ENCODE peak calls at places on chromosomes 16 and 17, in nine cellular contexts. R, J, I, T, D, F, K, A and Y are unnamed samples. For H3K27me3, the result is how much of the 10 kb centered on the place peaks cover.

GRCh38 chr16:1102921-1103648 is 7.0 kb upstream of the C1QTNF8 start:
- DNase-seq in K (no peak), D (peak), A (peak), I (peak), R (no peak), T (peak), J (no peak), F (peak), Y (no peak)

GRCh38 chr16:80803341-80804060 is 897 bp downstream of the CDYL2 start:
- DNase-seq in D (peak), T (peak), A (peak), F (peak), J (no peak), K (no peak), I (peak), R (no peak), Y (no peak)

GRCh38 chr16:17532338-17532995 is 61.7 kb upstream of the XYLT1 start:
- DNase-seq in F (no peak), A (no peak), K (no peak), R (no peak), I (no peak), T (no peak), D (no peak), J (no peak), Y (no peak)

GRCh38 chr16:11361043-11361442 is 15.8 kb downstream of the RMI2 start:
- DNase-seq in I (no peak), K (no peak), R (no peak), D (no peak), T (no peak), F (no peak), J (no peak), A (no peak), Y (no peak)

GRCh38 chr16:88730632-88731607 is 24.6 kb downstream of the CTU2 start:
- DNase-seq in T (no peak), K (no peak), I (no peak), A (no peak), R (no peak), F (no peak), D (no peak), J (no peak), Y (no peak)

GRCh38 chr16:48583075-48584065 is 26.6 kb downstream of the N4BP1 start:
- DNase-seq in A (no peak), K (no peak), D (no peak), J (no peak), T (no peak), I (no peak), R (no peak), F (no peak), Y (no peak)

GRCh38 chr17:79050591-79050990 is 24.0 kb upstream of the ENGASE start:
- DNase-seq in R (no peak), I (no peak), J (peak), T (no peak), D (no peak), F (no peak), K (no peak), A (no peak), Y (no peak)

GRCh38 chr16:89199241-89200123 is 855 bp downstream of the SLC22A31 start:
- DNase-seq in J (no peak), F (no peak), D (no peak), K (no peak), R (no peak), A (no peak), T (no peak), I (no peak), Y (no peak)

GRCh38 chr17:42751628-42752027 is 6.8 kb upstream of the EZH1 start:
- DNase-seq in D (no peak), I (no peak), K (no peak), F (no peak), T (no peak), R (no peak), A (no peak), J (no peak), Y (no peak)

GRCh38 chr16:75116081-75116910 is at the start of gene LDHD:
- DNase-seq in T (peak), D (peak), K (peak), R (no peak), I (peak), J (peak), A (peak), F (peak), Y (peak)

GRCh38 chr16:89721644-89722391 is 481 bp downstream of the ZNF276 start:
- DNase-seq in R (no peak), F (peak), K (no peak), D (peak), T (peak), I (peak), A (peak), J (no peak), Y (no peak)

GRCh38 chr17:47918003-47918402 is 22.0 kb downstream of the SP2 start:
- DNase-seq in R (no peak), T (no peak), K (no peak), I (no peak), J (no peak), D (no peak), F (no peak), A (no peak), Y (no peak)

GRCh38 chr16:65410801-65411200 is 288.9 kb upstream of the CDH11 start:
- DNase-seq in F (no peak), K (no peak), I (no peak), D (no peak), A (no peak), R (no peak), J (no peak), T (no peak), Y (no peak)

GRCh38 chr16:84176192-84177053 is 10.4 kb downstream of the TAF1C start:
- DNase-seq in F (no peak), T (no peak), A (no peak), I (no peak), R (no peak), J (no peak), K (peak), D (no peak), Y (no peak)

GRCh38 chr17:82690786-82691489 is 7.6 kb downstream of the RAB40B start:
- DNase-seq in R (no peak), K (no peak), F (no peak), A (no peak), J (no peak), I (no peak), T (no peak), D (no peak), Y (no peak)

GRCh38 chr17:65198653-65199382 is 61.6 kb downstream of the RGS9 start:
- DNase-seq in J (no peak), I (peak), K (peak), D (peak), A (no peak), R (no peak), F (peak), T (no peak), Y (peak)

GRCh38 chr16:58543685-58544084 is 28.4 kb downstream of the SETD6 start:
- DNase-seq in J (no peak), I (no peak), R (no peak), D (no peak), T (no peak), A (no peak), K (no peak), F (no peak), Y (no peak)

GRCh38 chr16:720507-720989 is 398 bp upstream of the ANTKMT start:
- DNase-seq in D (peak), J (peak), F (peak), R (no peak), I (no peak), A (no peak), T (peak), K (no peak), Y (no peak)

GRCh38 chr16:73768786-73769203 is 527.8 kb upstream of the PSMD7 start:
- DNase-seq in T (no peak), R (no peak), D (no peak), K (no peak), A (no peak), I (no peak), J (no peak), F (no peak), Y (no peak)

GRCh38 chr17:72719582-72720493 is 372.6 kb downstream of the SLC39A11 start:
- DNase-seq in F (no peak), T (peak), R (no peak), A (no peak), D (no peak), J (no peak), I (no peak), K (no peak), Y (no peak)

GRCh38 chr17:38982858-38983746 is 15.9 kb upstream of the FBXO47 start:
- DNase-seq in J (peak), I (peak), A (peak), R (no peak), F (peak), T (peak), K (peak), D (peak), Y (no peak)

GRCh38 chr16:19837984-19838707 is 46.5 kb downstream of the GPRC5B start:
- DNase-seq in F (peak), K (no peak), I (no peak), R (no peak), A (no peak), D (no peak), T (no peak), J (no peak), Y (no peak)

GRCh38 chr16:66590322-66590721 is 11.1 kb downstream of the CMTM2 start:
- DNase-seq in F (no peak), D (no peak), I (no peak), R (no peak), T (no peak), K (no peak), A (no peak), J (no peak), Y (no peak)

GRCh38 chr16:82108774-82109173 is 61.2 kb downstream of the MPHOSPH6 start:
- DNase-seq in I (no peak), R (no peak), T (no peak), D (no peak), F (no peak), A (no peak), K (no peak), J (no peak), Y (no peak)

GRCh38 chr17:72934927-72935326 is 157.6 kb downstream of the SLC39A11 start:
- DNase-seq in F (no peak), I (no peak), T (no peak), R (no peak), A (no peak), K (no peak), D (no peak), J (no peak), Y (no peak)

GRCh38 chr16:49456763-49457162 is 83.2 kb downstream of the C16orf78 start:
- DNase-seq in D (no peak), J (peak), T (no peak), A (peak), R (no peak), K (no peak), F (no peak), I (no peak), Y (no peak)

GRCh38 chr17:40730974-40731373 is 24.2 kb downstream of the KRT25 start:
- DNase-seq in A (no peak), J (no peak), R (no peak), T (no peak), I (no peak), F (no peak), D (no peak), K (no peak), Y (no peak)
- H3K27me3 ChIP-seq in A (under half), J (under half), R (under half), T (under half), I (under half), F (under half), D (under half), K (under half), Y (under half)

GRCh38 chr16:56426585-56426984 is 1.2 kb upstream of the AMFR start:
- DNase-seq in K (no peak), T (no peak), A (no peak), R (no peak), F (no peak), J (no peak), I (no peak), D (no peak), Y (no peak)

GRCh38 chr16:56424791-56425438 is 430 bp downstream of the AMFR start:
- DNase-seq in F (peak), I (peak), R (no peak), A (no peak), J (peak), K (no peak), T (peak), D (peak), Y (no peak)

GRCh38 chr16:56424404-56424765 is 960 bp downstream of the AMFR start:
- DNase-seq in F (peak), D (peak), T (no peak), A (no peak), K (no peak), J (no peak), I (no peak), R (no peak), Y (no peak)

GRCh38 chr16:56423584-56424403 is 1.6 kb downstream of the AMFR start:
- DNase-seq in D (peak), K (peak), R (no peak), I (no peak), J (no peak), F (no peak), T (no peak), A (no peak), Y (no peak)

GRCh38 chr16:56425439-56425832 is at the start of gene AMFR:
- DNase-seq in D (peak), K (peak), I (peak), R (no peak), J (peak), F (peak), T (peak), A (peak), Y (no peak)
- TF ChIP-seq CTCF in D (peak), K (peak), I (peak), R (peak), J (peak), F (peak), T (peak), A (no peak), Y (no peak)

DNA sequence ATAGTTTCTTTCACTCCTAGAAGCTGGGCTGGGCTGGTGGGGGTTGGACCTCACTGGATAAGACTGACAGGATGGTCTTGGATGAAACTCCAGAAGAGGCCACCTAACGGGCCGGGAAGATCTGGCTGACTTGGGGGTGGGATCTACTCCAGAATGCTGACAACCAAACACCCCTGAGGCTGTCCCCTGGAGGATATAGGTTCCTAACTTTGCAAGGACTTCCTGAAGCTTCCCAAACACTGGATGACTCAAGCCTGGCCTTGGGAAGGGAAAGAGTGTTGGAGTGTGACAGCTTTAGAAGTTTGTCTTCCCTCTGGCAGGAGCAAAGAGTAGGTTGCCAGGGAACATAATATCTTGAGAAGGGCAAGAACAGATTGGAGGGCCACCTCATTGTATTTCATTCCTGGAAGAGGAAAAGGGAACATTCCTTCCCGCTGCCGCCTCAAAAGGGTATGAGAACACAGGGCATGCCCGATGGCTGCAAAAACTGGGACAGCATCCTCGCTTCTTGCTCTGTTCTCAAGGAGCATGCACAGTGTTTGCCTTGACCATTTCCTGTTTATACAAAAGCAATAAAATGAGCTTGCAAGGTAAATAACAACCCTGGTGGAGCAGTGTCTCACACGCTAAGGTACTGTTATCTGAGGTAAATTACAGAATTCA is 6.8 kb upstream of the CYB5B start:
- DNase-seq in R (no peak), D (peak), T (no peak), A (no peak), F (peak), K (peak), I (peak), J (no peak), Y (peak)
- TF ChIP-seq POLR2AphosphoS5 in R (no peak), D (no peak), T (no peak), A (no peak), F (no peak), K (no peak), I (peak), J (no peak), Y (no peak)

GRCh38 chr16:54288592-54289241 is 2.1 kb upstream of the IRX3 start:
- DNase-seq in F (peak), R (no peak), J (no peak), A (no peak), K (no peak), D (no peak), I (no peak), T (no peak), Y (no peak)
- H3K27me3 ChIP-seq in F (half or more), R (under half), J (half or more), A (under half), K (under half), D (half or more), I (under half), T (half or more), Y (under half)

GRCh38 chr17:63041251-63041650 is 75.2 kb downstream of the TANC2 start:
- DNase-seq in J (no peak), K (no peak), I (no peak), R (no peak), D (no peak), A (no peak), T (no peak), F (peak), Y (no peak)

GRCh38 chr17:63041722-63042121 is 75.7 kb downstream of the TANC2 start:
- DNase-seq in T (no peak), A (no peak), K (no peak), J (no peak), I (no peak), R (no peak), F (no peak), D (no peak), Y (no peak)

GRCh38 chr17:63040816-63041215 is 74.8 kb downstream of the TANC2 start:
- DNase-seq in F (no peak), I (no peak), J (no peak), K (no peak), D (no peak), R (no peak), A (no peak), T (no peak), Y (no peak)

GRCh38 chr17:63039342-63039741 is 73.3 kb downstream of the TANC2 start:
- DNase-seq in F (no peak), I (peak), T (no peak), R (no peak), D (no peak), A (no peak), J (no peak), K (no peak), Y (no peak)

DNA sequence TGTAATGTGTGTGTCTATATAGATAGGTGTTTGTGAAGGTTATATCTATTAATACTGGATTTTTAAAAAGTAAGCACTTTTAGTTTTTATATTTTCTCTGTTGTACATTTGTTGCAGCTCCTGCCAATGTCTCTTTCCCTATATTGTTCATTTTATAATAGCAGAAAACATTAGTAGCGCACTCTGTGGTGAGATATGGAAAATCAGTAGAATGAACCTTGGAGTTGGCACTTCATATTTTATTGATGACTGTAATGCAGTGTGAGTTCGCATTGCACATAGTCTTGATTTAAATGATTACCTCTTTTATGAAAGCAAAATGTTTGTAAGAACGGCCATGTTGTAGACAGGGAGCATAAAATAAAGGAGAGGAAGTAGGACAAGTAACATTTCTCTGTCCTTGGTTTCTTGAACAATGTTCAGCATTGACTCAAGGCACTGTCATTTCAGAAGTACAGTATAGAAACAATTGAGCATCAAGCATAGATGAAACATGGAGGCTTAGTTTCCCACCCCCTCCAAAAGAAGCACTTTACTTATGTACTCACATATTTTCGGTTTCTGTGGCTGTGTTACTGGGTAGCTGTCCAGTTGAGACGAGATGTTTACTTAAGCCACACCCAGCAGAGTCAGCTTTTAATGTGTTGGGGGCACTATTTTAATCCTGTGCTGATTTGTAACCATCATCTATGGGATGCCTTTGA is 74.0 kb downstream of the TANC2 start:
- DNase-seq in J (no peak), A (no peak), K (no peak), D (peak), F (no peak), T (no peak), R (no peak), I (no peak), Y (no peak)
- TF ChIP-seq CTCF in J (no peak), A (no peak), K (no peak), D (no peak), F (no peak), T (no peak), R (no peak), I (no peak), Y (no peak)